ENCODE peak calls at places on chromosomes 16 and 17, in six cellular contexts. P is neuronal stem cell, A is H1, K is H9, Z is trophoblast cell, X is IMR-90. M is an unnamed sample.
A peak's percentile ranks its signal among the peaks of the same experiment; 100 is the strongest.

GRCh38 chr16:49463529-49463928 is 89.9 kb downstream of the C16orf78 start:
- DNase-seq in P (peak; percentile 47), A (peak; percentile 41), K (peak; percentile 26), Z (no peak), X (no peak), M (no peak)

GRCh38 chr17:45967378-45967777 is 31.7 kb upstream of the STH start:
- DNase-seq in P (no peak), A (no peak), K (no peak), Z (no peak), X (no peak), M (no peak)

GRCh38 chr16:15041260-15042011 is 14.4 kb downstream of the NTAN1 start:
- DNase-seq in P (no peak), A (no peak), K (peak; percentile 52), Z (no peak), X (peak; percentile 48), M (no peak)

GRCh38 chr16:65214196-65214595 is 92.3 kb upstream of the CDH11 start:
- DNase-seq in P (no peak), A (no peak), K (no peak), Z (no peak), X (peak; percentile 17), M (peak; percentile 54)

GRCh38 chr16:3983081-3983520 is 102.6 kb upstream of the CREBBP start:
- DNase-seq in P (peak; percentile 67), A (peak; percentile 84), K (peak; percentile 93), Z (peak; percentile 79), X (peak; percentile 69), M (peak; percentile 67)

GRCh38 chr17:29714146-29714545 is 91.4 kb upstream of the CORO6 start:
- DNase-seq in P (no peak), A (no peak), K (no peak), Z (peak; percentile 63), X (no peak), M (no peak)

GRCh38 chr16:24409045-24409444 is 130.3 kb upstream of the RBBP6 start:
- DNase-seq in P (no peak), A (no peak), K (peak; percentile 43), Z (no peak), X (no peak), M (no peak)

GRCh38 chr17:79987187-79987889 is 48.3 kb downstream of the TBC1D16 start:
- DNase-seq in P (no peak), A (no peak), K (no peak), Z (peak; percentile 9), X (no peak), M (no peak)

GRCh38 chr16:54270711-54271110 is 15.9 kb downstream of the IRX3 start:
- DNase-seq in P (no peak), A (no peak), K (peak; percentile 15), Z (no peak), X (no peak), M (no peak)

GRCh38 chr16:89113661-89114060 is 20.0 kb downstream of the ACSF3 start:
- DNase-seq in P (no peak), A (no peak), K (no peak), Z (no peak), X (no peak), M (no peak)

DNA sequence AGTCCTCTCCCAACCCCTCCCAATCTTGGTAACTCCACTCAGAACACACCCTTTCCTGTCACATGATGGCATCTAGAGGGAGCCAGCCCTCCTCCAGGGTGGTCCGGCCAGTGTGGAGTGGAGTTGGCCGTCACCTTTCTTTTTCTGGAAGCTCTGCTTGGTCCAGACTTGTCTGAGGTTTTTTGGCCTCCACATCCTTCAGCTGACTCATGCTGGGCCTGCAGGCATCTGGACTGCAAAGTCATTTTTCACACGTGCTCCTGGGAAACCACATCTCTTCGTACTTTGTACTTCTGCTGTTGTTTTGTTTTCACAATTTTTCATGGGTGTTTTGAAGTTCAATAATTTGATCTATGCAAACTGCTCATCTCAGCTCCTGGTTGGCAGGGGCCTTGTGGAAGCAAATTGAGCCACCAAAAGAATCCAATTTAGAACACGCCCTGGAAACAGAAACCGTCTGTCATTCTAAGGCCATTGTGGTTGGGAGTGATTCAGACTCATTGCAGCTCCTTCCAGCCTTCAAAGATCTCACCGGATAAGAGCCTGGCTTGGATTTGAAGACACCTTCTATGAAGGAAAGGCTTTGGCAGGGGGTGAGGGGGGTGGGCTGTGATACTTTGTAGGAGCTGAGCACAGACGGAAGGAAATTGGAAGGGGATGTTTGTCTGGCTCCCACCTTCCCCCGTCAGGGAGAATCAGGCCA is 42.4 kb upstream of the NF1 start:
- DNase-seq in P (no peak), A (no peak), K (peak; percentile 22), Z (peak; percentile 60), X (peak; percentile 96), M (peak; percentile 94)
- H3K27ac ChIP-seq in P (no peak overlapping the region), A (no peak overlapping the region), K (no peak overlapping the region), Z (peak overlapping the region; percentile 31), X (peak overlapping the region; percentile 23), M (peak overlapping the region; percentile 49)

DNA sequence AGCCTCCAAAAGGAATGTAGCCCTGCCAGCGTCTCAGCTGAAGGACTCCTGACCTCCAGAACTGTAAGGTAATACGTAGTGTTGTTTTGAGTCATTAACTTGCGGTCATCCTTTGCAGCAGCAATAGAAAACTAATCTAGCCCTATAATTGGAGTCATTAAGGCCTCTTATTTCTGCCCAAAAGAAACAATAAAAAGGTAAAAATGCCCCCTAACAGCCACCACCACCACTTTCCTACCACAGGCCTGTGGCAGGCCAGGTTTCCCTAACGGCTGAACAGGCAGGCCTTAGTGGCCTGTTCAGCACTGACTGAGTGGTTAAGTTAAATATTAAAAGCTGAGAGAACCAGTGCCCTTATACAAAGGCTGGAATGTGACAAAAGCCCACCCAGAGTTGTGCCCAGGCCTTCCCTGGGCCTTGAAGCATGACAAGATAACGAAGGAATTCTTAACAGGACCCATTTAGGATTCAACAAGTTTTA is 286.5 kb upstream of the ERCC4 start:
- DNase-seq in P (no peak), A (no peak), K (no peak), Z (no peak), X (no peak), M (no peak)
- H2AFZ ChIP-seq in P (no peak overlapping the region), A (no peak overlapping the region), K (no peak overlapping the region), Z (no peak overlapping the region), X (no peak overlapping the region), M (no peak overlapping the region)

GRCh38 chr17:40145476-40145875 is 5.1 kb downstream of the CASC3 start:
- DNase-seq in P (no peak), A (no peak), K (no peak), Z (no peak), X (no peak), M (no peak)

GRCh38 chr17:40134184-40134583 is 6.2 kb upstream of the CASC3 start:
- DNase-seq in P (no peak), A (no peak), K (no peak), Z (no peak), X (no peak), M (no peak)

DNA sequence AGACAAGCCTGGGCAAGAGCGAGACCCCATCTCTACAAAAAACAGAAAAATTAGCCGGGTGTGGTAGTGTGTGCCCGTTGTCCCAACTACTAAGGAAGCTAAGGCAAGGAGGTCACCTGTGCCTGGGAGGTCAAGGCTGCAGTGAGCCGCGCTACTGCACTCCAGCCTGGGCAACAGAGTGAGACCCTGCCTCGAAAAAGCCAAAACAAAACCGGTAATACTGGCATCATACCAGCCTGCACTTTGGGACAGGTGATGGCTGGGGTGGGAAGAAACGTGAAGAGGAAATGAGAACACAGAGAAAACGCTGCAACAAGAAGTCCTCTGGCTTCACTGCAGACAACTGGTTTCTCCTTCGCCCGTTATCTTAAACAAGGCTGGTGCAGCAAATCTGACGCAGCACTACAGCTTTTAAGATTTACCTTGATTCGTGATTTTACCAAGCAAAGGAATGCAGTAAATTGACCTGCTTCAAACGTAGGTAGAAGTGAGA is 725 bp upstream of the CASC3 start:
- DNase-seq in P (no peak), A (no peak), K (peak; percentile 47), Z (no peak), X (no peak), M (no peak)
- H2BK120ac ChIP-seq in P (no peak overlapping the region), A (no peak overlapping the region), K (peak overlapping the region; percentile 42), Z (peak overlapping the region; percentile 29), X (peak overlapping the region; percentile 91), M (peak overlapping the region; percentile 21)

GRCh38 chr16:2706085-2706484 is 13.9 kb downstream of the PRSS27 start:
- DNase-seq in P (no peak), A (no peak), K (no peak), Z (no peak), X (no peak), M (no peak)

GRCh38 chr16:2704166-2704982 is 15.7 kb downstream of the PRSS27 start:
- DNase-seq in P (no peak), A (no peak), K (no peak), Z (no peak), X (no peak), M (no peak)

GRCh38 chr16:2706611-2707311 is 13.3 kb downstream of the PRSS27 start:
- DNase-seq in P (no peak), A (no peak), K (no peak), Z (no peak), X (no peak), M (no peak)

GRCh38 chr16:2704983-2705275 is 15.1 kb downstream of the PRSS27 start:
- DNase-seq in P (no peak), A (no peak), K (no peak), Z (no peak), X (no peak), M (no peak)

GRCh38 chr16:2705351-2705750 is 14.7 kb downstream of the PRSS27 start:
- DNase-seq in P (no peak), A (no peak), K (no peak), Z (no peak), X (no peak), M (no peak)
- H3K27ac ChIP-seq in P (no peak overlapping the region), A (no peak overlapping the region), K (no peak overlapping the region), Z (no peak overlapping the region), X (no peak overlapping the region), M (no peak overlapping the region)

GRCh38 chr16:22694887-22695382 is 119.0 kb upstream of the HS3ST2 start:
- DNase-seq in P (no peak), A (no peak), K (no peak), Z (no peak), X (peak; percentile 90), M (peak; percentile 37)
- H2AFZ ChIP-seq in P (no peak overlapping the region), A (peak overlapping the region; percentile 43), K (no peak overlapping the region), Z (no peak overlapping the region), X (no peak overlapping the region), M (no peak overlapping the region)

DNA sequence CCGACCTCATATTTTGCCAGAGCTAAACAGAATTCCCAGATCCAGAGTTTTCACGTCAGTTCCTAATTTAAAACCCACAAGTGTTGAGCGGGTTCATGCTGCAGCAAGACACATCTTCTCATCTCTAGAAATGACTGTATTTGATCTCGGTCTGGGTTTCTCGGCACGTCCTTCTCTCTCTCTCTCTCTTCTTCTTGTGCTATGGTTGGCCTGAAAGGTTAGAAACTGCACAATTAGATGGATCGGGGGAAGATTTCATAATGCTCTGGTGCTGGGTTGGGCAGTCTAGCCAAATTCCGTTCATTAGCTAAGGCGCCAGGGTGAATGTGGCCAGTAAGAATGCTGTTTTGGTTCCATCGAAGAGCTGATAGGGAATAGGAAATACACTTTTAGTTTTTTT is 158.9 kb upstream of the NOG start:
- DNase-seq in P (no peak), A (no peak), K (no peak), Z (peak; percentile 6), X (no peak), M (no peak)
- H2BK120ac ChIP-seq in P (no peak overlapping the region), A (no peak overlapping the region), K (no peak overlapping the region), Z (no peak overlapping the region), X (no peak overlapping the region), M (no peak overlapping the region)

M was measured in mesenchymal stem cell.